ENCODE peak calls at places on chromosomes 3 and 15, in six cellular contexts. One of them, this sample, is unnamed. For H3K27me3, the result is how much of the 10 kb centered on the place peaks cover.

GRCh38 chr3:12343091-12343494 is 54.2 kb downstream of the PPARG start:
- DNase-seq in colonic mucosa: no peak
- DNase-seq in lower lobe of right lung: no peak
- DNase-seq in neuronal stem cell: no peak
- DNase-seq in right lobe of liver: no peak
- DNase-seq in dorsolateral prefrontal cortex: no peak
- DNase-seq in this sample: no peak

GRCh38 chr3:183116051-183116614 is 16.8 kb upstream of the MCCC1 start:
- DNase-seq in dorsolateral prefrontal cortex: peak
- DNase-seq in neuronal stem cell: peak
- DNase-seq in colonic mucosa: peak
- DNase-seq in right lobe of liver: no peak
- DNase-seq in lower lobe of right lung: no peak
- DNase-seq in this sample: no peak

GRCh38 chr15:75736256-75736655 is 23.6 kb upstream of the CSPG4 start:
- DNase-seq in neuronal stem cell: no peak
- DNase-seq in dorsolateral prefrontal cortex: no peak
- DNase-seq in lower lobe of right lung: peak
- DNase-seq in right lobe of liver: no peak
- DNase-seq in colonic mucosa: no peak
- DNase-seq in this sample: no peak

GRCh38 chr15:38002883-38003477 is 68.5 kb downstream of the TMCO5A start:
- DNase-seq in dorsolateral prefrontal cortex: peak
- DNase-seq in lower lobe of right lung: peak
- DNase-seq in right lobe of liver: peak
- DNase-seq in colonic mucosa: peak
- DNase-seq in neuronal stem cell: peak
- DNase-seq in this sample: peak

GRCh38 chr15:80052597-80053304 is 6.7 kb upstream of the ZFAND6 start:
- DNase-seq in dorsolateral prefrontal cortex: no peak
- DNase-seq in neuronal stem cell: no peak
- DNase-seq in lower lobe of right lung: no peak
- DNase-seq in colonic mucosa: no peak
- DNase-seq in right lobe of liver: no peak
- DNase-seq in this sample: no peak

GRCh38 chr15:32784571-32784970 is 66.8 kb downstream of the GREM1 start:
- DNase-seq in lower lobe of right lung: no peak
- DNase-seq in right lobe of liver: no peak
- DNase-seq in dorsolateral prefrontal cortex: no peak
- DNase-seq in neuronal stem cell: no peak
- DNase-seq in colonic mucosa: no peak
- DNase-seq in this sample: no peak

GRCh38 chr3:58994746-58995330 is 55.0 kb downstream of the CFAP20DC start:
- DNase-seq in right lobe of liver: no peak
- DNase-seq in colonic mucosa: peak
- DNase-seq in dorsolateral prefrontal cortex: no peak
- DNase-seq in lower lobe of right lung: no peak
- DNase-seq in neuronal stem cell: peak
- DNase-seq in this sample: peak

GRCh38 chr15:70049115-70049514 is 48.6 kb downstream of the TLE3 start:
- DNase-seq in neuronal stem cell: no peak
- DNase-seq in colonic mucosa: no peak
- DNase-seq in lower lobe of right lung: peak
- DNase-seq in right lobe of liver: no peak
- DNase-seq in dorsolateral prefrontal cortex: no peak
- DNase-seq in this sample: no peak

GRCh38 chr3:5298453-5298852 is 110.9 kb downstream of the EDEM1 start:
- DNase-seq in right lobe of liver: no peak
- DNase-seq in neuronal stem cell: no peak
- DNase-seq in lower lobe of right lung: no peak
- DNase-seq in dorsolateral prefrontal cortex: no peak
- DNase-seq in colonic mucosa: no peak
- DNase-seq in this sample: no peak

GRCh38 chr15:55917881-55918296 is 75.5 kb downstream of the NEDD4 start:
- DNase-seq in lower lobe of right lung: no peak
- DNase-seq in right lobe of liver: no peak
- DNase-seq in neuronal stem cell: no peak
- DNase-seq in dorsolateral prefrontal cortex: no peak
- DNase-seq in colonic mucosa: peak
- DNase-seq in this sample: peak

GRCh38 chr15:77118787-77119410 is 48.0 kb upstream of the TSPAN3 start:
- DNase-seq in right lobe of liver: no peak
- DNase-seq in lower lobe of right lung: no peak
- DNase-seq in neuronal stem cell: no peak
- DNase-seq in dorsolateral prefrontal cortex: no peak
- DNase-seq in colonic mucosa: peak
- DNase-seq in this sample: peak

GRCh38 chr15:23860290-23860751 is 173.2 kb upstream of the NDN start:
- DNase-seq in right lobe of liver: no peak
- DNase-seq in dorsolateral prefrontal cortex: no peak
- DNase-seq in colonic mucosa: no peak
- DNase-seq in neuronal stem cell: no peak
- DNase-seq in lower lobe of right lung: no peak
- DNase-seq in this sample: peak

GRCh38 chr15:92614791-92615785 is 40.5 kb downstream of the FAM174B start:
- DNase-seq in neuronal stem cell: no peak
- DNase-seq in lower lobe of right lung: no peak
- DNase-seq in colonic mucosa: no peak
- DNase-seq in right lobe of liver: no peak
- DNase-seq in dorsolateral prefrontal cortex: peak
- DNase-seq in this sample: no peak

GRCh38 chr3:143613226-143613625 is 235.0 kb downstream of the SLC9A9 start:
- DNase-seq in dorsolateral prefrontal cortex: no peak
- DNase-seq in neuronal stem cell: no peak
- DNase-seq in right lobe of liver: no peak
- DNase-seq in lower lobe of right lung: no peak
- DNase-seq in colonic mucosa: no peak
- DNase-seq in this sample: no peak

GRCh38 chr15:83210619-83211018 is 3.0 kb upstream of the HDGFL3 start:
- DNase-seq in neuronal stem cell: no peak
- DNase-seq in right lobe of liver: no peak
- DNase-seq in lower lobe of right lung: no peak
- DNase-seq in dorsolateral prefrontal cortex: no peak
- DNase-seq in colonic mucosa: no peak
- DNase-seq in this sample: peak

GRCh38 chr3:33758874-33759273 is 39.6 kb upstream of the PDCD6IP start:
- DNase-seq in right lobe of liver: no peak
- DNase-seq in dorsolateral prefrontal cortex: no peak
- DNase-seq in lower lobe of right lung: no peak
- DNase-seq in colonic mucosa: no peak
- DNase-seq in neuronal stem cell: no peak
- DNase-seq in this sample: no peak

GRCh38 chr3:177050466-177051237 is 146.6 kb downstream of the TBL1XR1 start:
- DNase-seq in right lobe of liver: no peak
- DNase-seq in dorsolateral prefrontal cortex: no peak
- DNase-seq in colonic mucosa: no peak
- DNase-seq in neuronal stem cell: no peak
- DNase-seq in lower lobe of right lung: no peak
- DNase-seq in this sample: peak

GRCh38 chr15:98730860-98731711 is 82.7 kb downstream of the IGF1R start:
- DNase-seq in neuronal stem cell: no peak
- DNase-seq in colonic mucosa: no peak
- DNase-seq in lower lobe of right lung: no peak
- DNase-seq in dorsolateral prefrontal cortex: no peak
- DNase-seq in right lobe of liver: no peak
- DNase-seq in this sample: no peak

GRCh38 chr3:128505771-128506170 is 12.8 kb upstream of the GATA2 start:
- DNase-seq in dorsolateral prefrontal cortex: no peak
- DNase-seq in right lobe of liver: no peak
- DNase-seq in lower lobe of right lung: no peak
- DNase-seq in colonic mucosa: no peak
- DNase-seq in neuronal stem cell: no peak
- DNase-seq in this sample: no peak

GRCh38 chr15:24848050-24848449 is 106.7 kb upstream of the SNRPN start:
- DNase-seq in right lobe of liver: no peak
- DNase-seq in dorsolateral prefrontal cortex: peak
- DNase-seq in colonic mucosa: no peak
- DNase-seq in lower lobe of right lung: no peak
- DNase-seq in neuronal stem cell: no peak
- DNase-seq in this sample: peak

GRCh38 chr15:60091150-60091549 is 87.0 kb downstream of the FOXB1 start:
- DNase-seq in lower lobe of right lung: peak
- DNase-seq in dorsolateral prefrontal cortex: no peak
- DNase-seq in colonic mucosa: no peak
- DNase-seq in right lobe of liver: peak
- DNase-seq in neuronal stem cell: no peak
- DNase-seq in this sample: peak

GRCh38 chr3:51637941-51638471 is 33.0 kb upstream of the TEX264 start:
- DNase-seq in colonic mucosa: peak
- DNase-seq in right lobe of liver: no peak
- DNase-seq in lower lobe of right lung: no peak
- DNase-seq in neuronal stem cell: peak
- DNase-seq in dorsolateral prefrontal cortex: no peak
- DNase-seq in this sample: peak

GRCh38 chr3:124318650-124319049 is 326.7 kb upstream of the ROPN1 start:
- DNase-seq in dorsolateral prefrontal cortex: no peak
- DNase-seq in colonic mucosa: no peak
- DNase-seq in right lobe of liver: no peak
- DNase-seq in lower lobe of right lung: no peak
- DNase-seq in neuronal stem cell: no peak
- DNase-seq in this sample: no peak

GRCh38 chr15:46857103-46857502 is 860.2 kb upstream of the SEMA6D start:
- DNase-seq in right lobe of liver: no peak
- DNase-seq in lower lobe of right lung: no peak
- DNase-seq in colonic mucosa: no peak
- DNase-seq in neuronal stem cell: no peak
- DNase-seq in dorsolateral prefrontal cortex: no peak
- DNase-seq in this sample: no peak

GRCh38 chr3:59425942-59426341 is 376.1 kb upstream of the CFAP20DC start:
- DNase-seq in right lobe of liver: no peak
- DNase-seq in dorsolateral prefrontal cortex: no peak
- DNase-seq in colonic mucosa: no peak
- DNase-seq in neuronal stem cell: no peak
- DNase-seq in lower lobe of right lung: no peak
- DNase-seq in this sample: no peak

GRCh38 chr15:38253448-38253847 is 812 bp downstream of the SPRED1 start:
- DNase-seq in colonic mucosa: peak
- DNase-seq in right lobe of liver: no peak
- DNase-seq in dorsolateral prefrontal cortex: no peak
- DNase-seq in lower lobe of right lung: no peak
- DNase-seq in neuronal stem cell: peak
- DNase-seq in this sample: peak

GRCh38 chr3:1195922-1196321 is 103.1 kb downstream of the CNTN6 start:
- DNase-seq in lower lobe of right lung: no peak
- DNase-seq in colonic mucosa: no peak
- DNase-seq in right lobe of liver: no peak
- DNase-seq in neuronal stem cell: no peak
- DNase-seq in dorsolateral prefrontal cortex: no peak
- DNase-seq in this sample: no peak

GRCh38 chr3:1191061-1191460 is 98.2 kb downstream of the CNTN6 start:
- DNase-seq in colonic mucosa: no peak
- DNase-seq in neuronal stem cell: no peak
- DNase-seq in dorsolateral prefrontal cortex: no peak
- DNase-seq in right lobe of liver: no peak
- DNase-seq in lower lobe of right lung: no peak
- DNase-seq in this sample: no peak

DNA sequence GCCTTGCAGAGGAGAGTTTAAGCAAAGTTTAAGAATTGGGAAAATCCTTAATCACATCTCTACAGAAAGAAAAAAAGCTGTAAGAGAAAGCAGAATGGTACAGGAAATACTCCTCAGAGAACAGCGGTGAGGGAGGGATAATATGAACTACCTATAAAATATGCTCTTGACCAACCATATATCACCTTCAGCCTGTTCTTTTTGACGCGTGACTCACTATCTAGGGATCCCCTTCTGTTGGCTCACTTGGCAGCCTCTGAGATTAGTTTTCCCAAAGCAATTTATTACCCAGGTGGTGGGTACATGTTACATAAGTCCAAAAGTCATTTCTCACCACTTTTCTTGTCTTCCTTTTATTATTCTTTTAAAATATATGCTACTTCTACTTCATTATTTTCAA is 97.8 kb downstream of the CNTN6 start:
- DNase-seq in neuronal stem cell: no peak
- DNase-seq in dorsolateral prefrontal cortex: no peak
- DNase-seq in lower lobe of right lung: no peak
- DNase-seq in right lobe of liver: no peak
- DNase-seq in colonic mucosa: no peak
- DNase-seq in this sample: no peak
- H3K4me3 ChIP-seq in neuronal stem cell: no peak
- H3K4me3 ChIP-seq in dorsolateral prefrontal cortex: no peak
- H3K4me3 ChIP-seq in lower lobe of right lung: no peak
- H3K4me3 ChIP-seq in right lobe of liver: no peak
- H3K4me3 ChIP-seq in colonic mucosa: no peak
- H3K4me3 ChIP-seq in this sample: no peak

GRCh38 chr3:27730774-27731659 is 8.9 kb upstream of the EOMES start:
- DNase-seq in dorsolateral prefrontal cortex: no peak
- DNase-seq in colonic mucosa: no peak
- DNase-seq in right lobe of liver: no peak
- DNase-seq in neuronal stem cell: no peak
- DNase-seq in lower lobe of right lung: no peak
- DNase-seq in this sample: no peak
- H3K27me3 ChIP-seq in dorsolateral prefrontal cortex: half or more
- H3K27me3 ChIP-seq in colonic mucosa: half or more
- H3K27me3 ChIP-seq in right lobe of liver: under half
- H3K27me3 ChIP-seq in neuronal stem cell: under half
- H3K27me3 ChIP-seq in lower lobe of right lung: half or more
- H3K27me3 ChIP-seq in this sample: half or more

GRCh38 chr3:71488391-71488809 is 95.1 kb downstream of the FOXP1 start:
- DNase-seq in lower lobe of right lung: no peak
- DNase-seq in dorsolateral prefrontal cortex: no peak
- DNase-seq in right lobe of liver: no peak
- DNase-seq in colonic mucosa: no peak
- DNase-seq in neuronal stem cell: no peak
- DNase-seq in this sample: no peak
- H3K4me3 ChIP-seq in lower lobe of right lung: no peak
- H3K4me3 ChIP-seq in dorsolateral prefrontal cortex: no peak
- H3K4me3 ChIP-seq in right lobe of liver: no peak
- H3K4me3 ChIP-seq in colonic mucosa: no peak
- H3K4me3 ChIP-seq in neuronal stem cell: no peak
- H3K4me3 ChIP-seq in this sample: no peak

DNA sequence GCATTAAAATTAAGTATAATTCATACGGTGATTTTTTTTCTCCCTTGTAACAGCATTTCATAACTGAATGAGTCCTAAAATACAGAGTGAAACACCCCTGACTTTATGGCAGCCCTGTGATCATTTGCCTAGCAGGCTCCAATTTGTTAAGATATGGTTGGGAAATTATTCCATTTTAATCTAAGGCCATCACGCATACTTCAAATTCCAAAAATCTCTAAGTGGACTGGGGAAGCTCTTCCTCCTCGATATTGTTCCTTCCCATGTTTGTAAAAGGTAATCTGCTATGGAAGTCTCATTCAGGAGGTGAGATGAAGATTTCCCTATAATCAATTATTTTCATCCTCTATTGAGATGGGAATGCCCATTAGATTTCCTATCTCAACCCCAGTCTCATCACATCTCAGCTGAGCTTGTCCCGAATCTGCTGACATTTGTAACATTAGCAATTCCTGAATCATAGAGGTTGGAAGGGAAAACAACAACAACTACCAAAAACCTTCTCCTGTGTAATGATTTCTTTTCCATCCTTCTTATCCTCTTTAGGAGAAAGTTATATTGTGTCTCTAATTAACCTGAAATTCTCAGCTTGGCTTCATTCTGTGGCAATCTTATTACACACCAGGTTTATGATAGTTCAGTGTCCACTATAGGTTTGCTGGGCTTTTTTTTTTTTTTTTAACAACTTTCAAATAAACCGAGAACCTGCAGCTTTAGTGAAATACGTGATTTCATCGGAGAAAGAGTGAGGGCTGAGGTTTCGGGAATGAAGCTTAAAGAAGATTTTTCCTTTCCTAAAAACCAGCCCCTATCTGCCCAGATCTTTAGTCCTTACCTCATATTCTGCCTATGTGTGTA is 2.2 kb upstream of the NR2F2 start:
- DNase-seq in neuronal stem cell: no peak
- DNase-seq in dorsolateral prefrontal cortex: no peak
- DNase-seq in lower lobe of right lung: no peak
- DNase-seq in colonic mucosa: no peak
- DNase-seq in right lobe of liver: no peak
- DNase-seq in this sample: no peak
- H3K27me3 ChIP-seq in neuronal stem cell: under half
- H3K27me3 ChIP-seq in dorsolateral prefrontal cortex: under half
- H3K27me3 ChIP-seq in lower lobe of right lung: under half
- H3K27me3 ChIP-seq in colonic mucosa: under half
- H3K27me3 ChIP-seq in right lobe of liver: under half
- H3K27me3 ChIP-seq in this sample: half or more

This sample was measured in cardiac muscle cell.